ENCODE peak calls at places on chromosomes 12 and 14, in five cellular contexts. P is Caco-2, Z is HTR-8/SVneo, J is heart right ventricle, D is NCI-H524. A is an unnamed sample.

GRCh38 chr12:31732926-31733548 is 4.2 kb upstream of the AMN1 start:
- DNase-seq in P (peak; percentile 66), Z (peak; percentile 81), J (no peak), D (no peak), A (no peak)

GRCh38 chr12:51339750-51340149 is 6.7 kb downstream of the CELA1 start:
- DNase-seq in P (no peak), Z (no peak), J (no peak), D (peak; percentile 12), A (no peak)

GRCh38 chr12:16531623-16532022 is 74.3 kb downstream of the LMO3 start:
- DNase-seq in P (no peak), Z (no peak), J (no peak), D (peak; percentile 77), A (no peak)

GRCh38 chr12:92987362-92987761 is 58.3 kb upstream of the EEA1 start:
- DNase-seq in P (peak; percentile 75), Z (peak; percentile 37), J (peak; percentile 34), D (peak; percentile 65), A (no peak)

GRCh38 chr14:22378181-22378580 is 210.8 kb downstream of the DAD1 start:
- DNase-seq in P (peak; percentile 28), Z (no peak), J (no peak), D (no peak), A (no peak)

GRCh38 chr14:32509632-32510187 is 180.6 kb downstream of the AKAP6 start:
- DNase-seq in P (no peak), Z (peak; percentile 25), J (peak; percentile 69), D (no peak), A (peak; percentile 74)

GRCh38 chr12:24853588-24853987 is 95.3 kb downstream of the BCAT1 start:
- DNase-seq in P (no peak), Z (peak; percentile 10), J (no peak), D (no peak), A (no peak)

GRCh38 chr12:74689071-74689655 is 151.5 kb downstream of the ATXN7L3B start:
- DNase-seq in P (no peak), Z (peak; percentile 8), J (no peak), D (peak; percentile 38), A (no peak)

GRCh38 chr12:3281588-3282150 is 204.5 kb downstream of the TSPAN9 start:
- DNase-seq in P (no peak), Z (no peak), J (no peak), D (no peak), A (no peak)

GRCh38 chr14:93742761-93743160 is 45.5 kb downstream of the PRIMA1 start:
- DNase-seq in P (no peak), Z (no peak), J (peak; percentile 43), D (no peak), A (no peak)

A was measured in tibial artery.